ENCODE peak calls at places on chromosomes 7 and 10, in ten cellular contexts. X, V, R, K, T, F, Y, N, M and O are unnamed samples.

GRCh38 chr10:33032354-33033254 is 74.6 kb upstream of the ITGB1 start:
- DNase-seq in X (no peak), V (no peak), R (no peak), K (no peak), T (no peak), F (no peak), Y (no peak), N (no peak), M (peak; percentile 5), O (no peak)

GRCh38 chr10:62422068-62422590 is 48.0 kb downstream of the ZNF365 start:
- DNase-seq in X (no peak), V (no peak), R (no peak), K (no peak), T (no peak), F (no peak), Y (no peak), N (no peak), M (no peak), O (no peak)

GRCh38 chr7:48299580-48300169 is 128.4 kb downstream of the ABCA13 start:
- DNase-seq in X (peak; percentile 80), V (no peak), R (peak; percentile 69), K (peak; percentile 17), T (no peak), F (peak; percentile 22), Y (peak; percentile 68), N (peak; percentile 60), M (peak; percentile 47), O (no peak)

GRCh38 chr10:114541081-114541833 is 116.8 kb downstream of the ABLIM1 start:
- DNase-seq in X (peak; percentile 82), V (peak; percentile 63), R (no peak), K (no peak), T (peak; percentile 89), F (peak; percentile 61), Y (no peak), N (peak; percentile 90), M (no peak), O (peak; percentile 89)

GRCh38 chr10:71623098-71623985 is 96.2 kb downstream of the C10orf105 start:
- DNase-seq in X (peak; percentile 27), V (no peak), R (no peak), K (no peak), T (no peak), F (peak; percentile 26), Y (no peak), N (peak; percentile 56), M (no peak), O (no peak)

GRCh38 chr10:92822964-92823363 is 25.4 kb upstream of the EXOC6 start:
- DNase-seq in X (no peak), V (no peak), R (no peak), K (no peak), T (no peak), F (no peak), Y (no peak), N (no peak), M (no peak), O (no peak)

GRCh38 chr10:13991353-13991752 is 339.4 kb downstream of the FRMD4A start:
- DNase-seq in X (no peak), V (no peak), R (no peak), K (no peak), T (no peak), F (no peak), Y (no peak), N (no peak), M (no peak), O (no peak)

GRCh38 chr7:139918488-139918887 is 89.4 kb downstream of the TBXAS1 start:
- DNase-seq in X (no peak), V (no peak), R (no peak), K (no peak), T (no peak), F (no peak), Y (no peak), N (no peak), M (no peak), O (no peak)

GRCh38 chr10:5506246-5506645 is 6.9 kb upstream of the CALML5 start:
- DNase-seq in X (no peak), V (no peak), R (no peak), K (no peak), T (peak; percentile 24), F (no peak), Y (no peak), N (no peak), M (no peak), O (no peak)

GRCh38 chr10:99984201-99984600 is 25.5 kb downstream of the DNMBP start:
- DNase-seq in X (no peak), V (no peak), R (no peak), K (peak; percentile 53), T (no peak), F (no peak), Y (no peak), N (no peak), M (no peak), O (no peak)

GRCh38 chr10:74238031-74238431 is 87.0 kb downstream of the ADK start:
- DNase-seq in X (no peak), V (peak; percentile 45), R (no peak), K (no peak), T (no peak), F (no peak), Y (peak; percentile 32), N (no peak), M (no peak), O (no peak)

GRCh38 chr7:102320601-102321350 is 34.1 kb downstream of the SH2B2 start:
- DNase-seq in X (no peak), V (no peak), R (no peak), K (no peak), T (no peak), F (no peak), Y (peak; percentile 36), N (no peak), M (no peak), O (peak; percentile 38)

GRCh38 chr7:142681693-142682092 is 67.6 kb upstream of the PRSS1 start:
- DNase-seq in X (no peak), V (no peak), R (no peak), K (no peak), T (no peak), F (no peak), Y (no peak), N (no peak), M (no peak), O (no peak)

GRCh38 chr7:146654048-146654447 is 537.4 kb downstream of the CNTNAP2 start:
- DNase-seq in X (no peak), V (no peak), R (no peak), K (no peak), T (no peak), F (no peak), Y (no peak), N (no peak), M (no peak), O (no peak)

GRCh38 chr10:4131407-4132215 is 346.6 kb upstream of the KLF6 start:
- DNase-seq in X (no peak), V (no peak), R (no peak), K (peak; percentile 66), T (no peak), F (no peak), Y (no peak), N (no peak), M (no peak), O (no peak)

GRCh38 chr10:13225601-13226000 is 8.6 kb downstream of the UCMA start:
- DNase-seq in X (no peak), V (no peak), R (no peak), K (no peak), T (no peak), F (no peak), Y (no peak), N (no peak), M (no peak), O (no peak)

GRCh38 chr7:111639894-111640293 is 77.6 kb upstream of the IMMP2L start:
- DNase-seq in X (peak; percentile 31), V (no peak), R (no peak), K (no peak), T (no peak), F (no peak), Y (no peak), N (no peak), M (no peak), O (no peak)

GRCh38 chr10:99203310-99203709 is 32.3 kb downstream of the HPSE2 start:
- DNase-seq in X (no peak), V (no peak), R (no peak), K (no peak), T (no peak), F (no peak), Y (no peak), N (no peak), M (no peak), O (no peak)

GRCh38 chr10:4224178-4224577 is 439.2 kb upstream of the KLF6 start:
- DNase-seq in X (no peak), V (no peak), R (no peak), K (no peak), T (no peak), F (no peak), Y (no peak), N (no peak), M (no peak), O (no peak)

GRCh38 chr10:17872191-17873091 is 63.3 kb downstream of the MRC1 start:
- DNase-seq in X (no peak), V (no peak), R (no peak), K (no peak), T (no peak), F (peak; percentile 16), Y (no peak), N (no peak), M (peak; percentile 1), O (no peak)
- TF ChIP-seq EP300 in X (no peak), V (no peak), R (no peak), K (no peak), T (no peak), F (no peak), Y (no peak), N (no peak), M (no peak), O (no peak)

GRCh38 chr7:98622926-98623325 is 5.8 kb downstream of the NPTX2 start:
- DNase-seq in X (no peak), V (peak; percentile 10), R (no peak), K (no peak), T (no peak), F (no peak), Y (no peak), N (no peak), M (no peak), O (no peak)
- H3K27me3 ChIP-seq in X (peaks cover 9% of the 10 kb centered on the region), V (no peaks in the 10 kb centered on the region), R (peaks cover 19% of the 10 kb centered on the region), K (peaks cover 2% of the 10 kb centered on the region), T (peaks cover 8% of the 10 kb centered on the region), F (peaks cover 48% of the 10 kb centered on the region), Y (no peaks in the 10 kb centered on the region), N (no peaks in the 10 kb centered on the region), M (peaks cover 4% of the 10 kb centered on the region), O (peaks cover 50% of the 10 kb centered on the region)

DNA sequence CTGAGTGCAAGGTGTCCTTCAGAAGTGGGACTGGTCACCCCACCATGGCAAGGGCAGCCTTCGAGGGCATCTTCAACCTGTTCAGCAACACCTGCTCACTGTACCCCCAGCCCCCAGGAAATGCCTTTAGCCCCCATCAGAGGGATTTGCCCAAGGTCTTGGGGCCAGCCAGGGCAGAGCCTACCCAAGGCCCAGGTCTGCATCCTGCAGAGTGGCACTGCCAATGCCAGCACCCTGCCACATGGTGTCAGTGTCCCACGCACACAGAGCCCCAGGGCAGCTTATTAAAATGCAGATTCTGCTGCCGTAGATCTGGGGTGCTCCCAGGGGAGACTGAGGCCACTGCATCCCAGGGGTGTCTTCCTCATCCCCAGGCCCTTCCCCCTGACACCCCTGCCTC is 106.2 kb upstream of the KCTD7 start:
- DNase-seq in X (no peak), V (no peak), R (no peak), K (no peak), T (no peak), F (no peak), Y (peak; percentile 55), N (no peak), M (no peak), O (no peak)
- TF ChIP-seq EP300 in X (no peak), V (no peak), R (no peak), K (no peak), T (no peak), F (no peak), Y (no peak), N (no peak), M (no peak), O (no peak)

GRCh38 chr7:155222046-155222445 is 75.6 kb upstream of the INSIG1 start:
- DNase-seq in X (no peak), V (no peak), R (no peak), K (no peak), T (no peak), F (no peak), Y (no peak), N (no peak), M (no peak), O (no peak)
- H3K27me3 ChIP-seq in X (peaks cover 17% of the 10 kb centered on the region), V (no peaks in the 10 kb centered on the region), R (no peaks in the 10 kb centered on the region), K (no peaks in the 10 kb centered on the region), T (no peaks in the 10 kb centered on the region), F (peaks cover 12% of the 10 kb centered on the region), Y (no peaks in the 10 kb centered on the region), N (no peaks in the 10 kb centered on the region), M (no peaks in the 10 kb centered on the region), O (peaks cover 16% of the 10 kb centered on the region)